ENCODE peak calls at places on chromosomes 16 and 17, in seven cellular contexts. One of them, this sample, is unnamed.

GRCh38 chr16:73071131-73071940 is 23.4 kb upstream of the ZFHX3 start:
- DNase-seq in fibroblast of lung: peak; percentile 49
- DNase-seq in spleen: no peak
- DNase-seq in upper lobe of left lung: peak; percentile 51
- DNase-seq in HCT116: no peak
- DNase-seq in stomach: peak; percentile 59
- DNase-seq in kidney epithelial cell: no peak
- DNase-seq in this sample: no peak

GRCh38 chr16:54647731-54648221 is 282.9 kb upstream of the IRX5 start:
- DNase-seq in kidney epithelial cell: no peak
- DNase-seq in upper lobe of left lung: no peak
- DNase-seq in spleen: no peak
- DNase-seq in fibroblast of lung: no peak
- DNase-seq in stomach: no peak
- DNase-seq in HCT116: no peak
- DNase-seq in this sample: no peak

GRCh38 chr17:40122944-40123810 is 1.4 kb downstream of the MSL1 start:
- DNase-seq in fibroblast of lung: peak; percentile 45
- DNase-seq in kidney epithelial cell: no peak
- DNase-seq in upper lobe of left lung: peak; percentile 46
- DNase-seq in HCT116: no peak
- DNase-seq in spleen: peak; percentile 90
- DNase-seq in stomach: no peak
- DNase-seq in this sample: no peak

GRCh38 chr17:76145231-76146052 is 4.4 kb upstream of the FOXJ1 start:
- DNase-seq in upper lobe of left lung: no peak
- DNase-seq in spleen: peak; percentile 90
- DNase-seq in stomach: no peak
- DNase-seq in kidney epithelial cell: no peak
- DNase-seq in HCT116: no peak
- DNase-seq in fibroblast of lung: no peak
- DNase-seq in this sample: no peak

GRCh38 chr17:27340990-27341595 is 47.2 kb downstream of the WSB1 start:
- DNase-seq in HCT116: no peak
- DNase-seq in upper lobe of left lung: no peak
- DNase-seq in stomach: no peak
- DNase-seq in kidney epithelial cell: no peak
- DNase-seq in spleen: no peak
- DNase-seq in fibroblast of lung: no peak
- DNase-seq in this sample: no peak

GRCh38 chr17:81049973-81050551 is 15.1 kb downstream of the BAIAP2 start:
- DNase-seq in spleen: no peak
- DNase-seq in stomach: peak; percentile 89
- DNase-seq in upper lobe of left lung: peak; percentile 87
- DNase-seq in fibroblast of lung: no peak
- DNase-seq in kidney epithelial cell: peak; percentile 86
- DNase-seq in HCT116: peak; percentile 91
- DNase-seq in this sample: no peak

GRCh38 chr16:80997139-80997798 is 9.4 kb downstream of the CMC2 start:
- DNase-seq in upper lobe of left lung: no peak
- DNase-seq in fibroblast of lung: peak; percentile 12
- DNase-seq in spleen: no peak
- DNase-seq in stomach: no peak
- DNase-seq in HCT116: no peak
- DNase-seq in kidney epithelial cell: no peak
- DNase-seq in this sample: no peak

GRCh38 chr16:82439678-82440293 is 187.0 kb upstream of the CDH13 start:
- DNase-seq in fibroblast of lung: no peak
- DNase-seq in stomach: no peak
- DNase-seq in spleen: no peak
- DNase-seq in kidney epithelial cell: no peak
- DNase-seq in HCT116: peak; percentile 12
- DNase-seq in upper lobe of left lung: no peak
- DNase-seq in this sample: no peak

GRCh38 chr17:42846594-42847280 is 2.4 kb downstream of the AOC2 start:
- DNase-seq in kidney epithelial cell: no peak
- DNase-seq in HCT116: no peak
- DNase-seq in upper lobe of left lung: peak; percentile 50
- DNase-seq in fibroblast of lung: peak; percentile 57
- DNase-seq in stomach: no peak
- DNase-seq in spleen: peak; percentile 50
- DNase-seq in this sample: no peak

GRCh38 chr17:72572604-72573491 is 452.0 kb downstream of the SOX9 start:
- DNase-seq in kidney epithelial cell: no peak
- DNase-seq in upper lobe of left lung: no peak
- DNase-seq in stomach: no peak
- DNase-seq in HCT116: no peak
- DNase-seq in fibroblast of lung: peak; percentile 19
- DNase-seq in spleen: no peak
- DNase-seq in this sample: no peak

GRCh38 chr16:57150682-57151330 is 35.0 kb downstream of the PSME3IP1 start:
- DNase-seq in spleen: peak; percentile 41
- DNase-seq in stomach: peak; percentile 18
- DNase-seq in kidney epithelial cell: no peak
- DNase-seq in HCT116: no peak
- DNase-seq in fibroblast of lung: no peak
- DNase-seq in upper lobe of left lung: no peak
- DNase-seq in this sample: no peak

GRCh38 chr17:67868176-67868575 is 42.9 kb downstream of the BPTF start:
- DNase-seq in kidney epithelial cell: no peak
- DNase-seq in upper lobe of left lung: no peak
- DNase-seq in spleen: no peak
- DNase-seq in stomach: no peak
- DNase-seq in HCT116: no peak
- DNase-seq in fibroblast of lung: no peak
- DNase-seq in this sample: no peak

GRCh38 chr16:11258553-11259287 is 2.7 kb upstream of the SOCS1 start:
- DNase-seq in upper lobe of left lung: peak; percentile 73
- DNase-seq in HCT116: no peak
- DNase-seq in kidney epithelial cell: no peak
- DNase-seq in fibroblast of lung: peak; percentile 33
- DNase-seq in stomach: peak; percentile 83
- DNase-seq in spleen: peak; percentile 83
- DNase-seq in this sample: peak; percentile 10

GRCh38 chr17:41787021-41787418 is 509 bp upstream of the JUP start:
- DNase-seq in kidney epithelial cell: no peak
- DNase-seq in spleen: no peak
- DNase-seq in stomach: no peak
- DNase-seq in HCT116: no peak
- DNase-seq in upper lobe of left lung: no peak
- DNase-seq in fibroblast of lung: no peak
- DNase-seq in this sample: no peak

DNA sequence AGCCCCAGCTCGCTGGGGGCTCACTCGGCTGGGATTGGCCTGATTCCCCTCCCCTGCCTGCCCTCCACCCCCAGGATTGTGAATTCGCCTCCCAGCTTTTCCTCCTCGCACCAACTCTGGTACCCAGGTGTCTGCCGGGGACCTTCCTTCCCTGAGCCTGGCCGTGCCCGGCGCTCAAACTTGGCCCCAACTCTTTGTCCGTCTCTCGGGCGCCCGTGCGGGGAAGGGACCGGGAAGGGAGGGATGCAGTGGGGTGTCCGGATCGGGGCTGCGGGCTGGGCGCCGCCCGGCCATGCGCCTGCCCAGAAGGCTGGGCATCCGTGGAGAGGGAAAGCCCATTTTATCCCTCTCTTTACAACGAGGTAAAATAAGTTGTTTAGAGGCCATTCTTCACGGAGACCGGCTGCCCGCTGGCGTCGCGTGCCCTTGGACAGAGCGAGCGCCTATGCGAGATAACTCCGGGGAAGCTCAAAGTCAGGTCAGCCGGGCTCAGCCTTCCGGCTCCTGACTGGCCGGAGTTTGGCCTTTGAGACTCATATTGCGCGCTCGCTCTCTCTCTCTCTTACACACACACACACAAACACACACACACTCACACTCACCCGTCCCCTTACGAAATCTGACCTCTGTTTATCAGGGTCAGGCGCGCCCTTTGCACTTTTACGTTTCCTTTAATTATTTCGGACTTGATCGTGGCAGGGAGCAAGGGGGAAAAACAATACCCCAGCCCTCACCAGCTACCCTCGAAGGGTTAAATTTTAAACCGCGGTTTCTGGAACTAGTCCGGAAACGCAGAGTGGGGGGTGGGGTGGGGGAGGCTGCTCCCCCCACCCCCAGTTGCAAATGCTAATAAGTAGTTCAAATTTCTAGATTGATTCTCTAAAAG is 798 bp upstream of the MAF start:
- DNase-seq in stomach: peak; percentile 72
- DNase-seq in fibroblast of lung: peak; percentile 54
- DNase-seq in spleen: peak; percentile 85
- DNase-seq in upper lobe of left lung: peak; percentile 64
- DNase-seq in kidney epithelial cell: no peak
- DNase-seq in HCT116: no peak
- DNase-seq in this sample: no peak
- H3K4me3 ChIP-seq in stomach: peak overlapping the region; percentile 81
- H3K4me3 ChIP-seq in fibroblast of lung: peak overlapping the region; percentile 73
- H3K4me3 ChIP-seq in spleen: peak overlapping the region; percentile 72
- H3K4me3 ChIP-seq in upper lobe of left lung: peak overlapping the region; percentile 74
- H3K4me3 ChIP-seq in kidney epithelial cell: peak overlapping the region; percentile 80
- H3K4me3 ChIP-seq in HCT116: no peak overlapping the region
- H3K4me3 ChIP-seq in this sample: peak overlapping the region; percentile 54

GRCh38 chr16:70298988-70299938 is at the start of gene DDX19B:
- DNase-seq in kidney epithelial cell: no peak
- DNase-seq in fibroblast of lung: peak; percentile 71
- DNase-seq in upper lobe of left lung: peak; percentile 85
- DNase-seq in HCT116: peak; percentile 40
- DNase-seq in stomach: peak; percentile 83
- DNase-seq in spleen: peak; percentile 95
- DNase-seq in this sample: no peak
- TF ChIP-seq CTCF in kidney epithelial cell: no peak
- TF ChIP-seq CTCF in fibroblast of lung: no peak
- TF ChIP-seq CTCF in upper lobe of left lung: peak; percentile 37
- TF ChIP-seq CTCF in HCT116: no peak
- TF ChIP-seq CTCF in stomach: peak; percentile 6
- TF ChIP-seq CTCF in spleen: no peak
- TF ChIP-seq CTCF in this sample: no peak

GRCh38 chr16:21973945-21974344 is 20.8 kb downstream of the UQCRC2 start:
- DNase-seq in upper lobe of left lung: no peak
- DNase-seq in kidney epithelial cell: no peak
- DNase-seq in spleen: no peak
- DNase-seq in HCT116: no peak
- DNase-seq in fibroblast of lung: no peak
- DNase-seq in stomach: no peak
- DNase-seq in this sample: no peak
- H3K4me3 ChIP-seq in upper lobe of left lung: no peak overlapping the region
- H3K4me3 ChIP-seq in kidney epithelial cell: no peak overlapping the region
- H3K4me3 ChIP-seq in spleen: no peak overlapping the region
- H3K4me3 ChIP-seq in HCT116: no peak overlapping the region
- H3K4me3 ChIP-seq in fibroblast of lung: no peak overlapping the region
- H3K4me3 ChIP-seq in stomach: no peak overlapping the region
- H3K4me3 ChIP-seq in this sample: no peak overlapping the region

GRCh38 chr16:1428511-1428910 is 2.4 kb upstream of the PERCC1 start:
- DNase-seq in kidney epithelial cell: no peak
- DNase-seq in fibroblast of lung: no peak
- DNase-seq in upper lobe of left lung: no peak
- DNase-seq in HCT116: no peak
- DNase-seq in stomach: no peak
- DNase-seq in spleen: peak; percentile 91
- DNase-seq in this sample: no peak
- TF ChIP-seq CTCF in kidney epithelial cell: no peak
- TF ChIP-seq CTCF in fibroblast of lung: peak; percentile 23
- TF ChIP-seq CTCF in upper lobe of left lung: peak; percentile 40
- TF ChIP-seq CTCF in HCT116: peak; percentile 58
- TF ChIP-seq CTCF in stomach: no peak
- TF ChIP-seq CTCF in spleen: peak; percentile 50
- TF ChIP-seq CTCF in this sample: no peak

GRCh38 chr17:45409659-45410076 is 23.0 kb downstream of the ARHGAP27 start:
- DNase-seq in HCT116: no peak
- DNase-seq in fibroblast of lung: no peak
- DNase-seq in stomach: no peak
- DNase-seq in kidney epithelial cell: no peak
- DNase-seq in spleen: peak; percentile 83
- DNase-seq in upper lobe of left lung: no peak
- DNase-seq in this sample: no peak
- H3K4me3 ChIP-seq in HCT116: no peak overlapping the region
- H3K4me3 ChIP-seq in fibroblast of lung: no peak overlapping the region
- H3K4me3 ChIP-seq in stomach: peak overlapping the region; percentile 23
- H3K4me3 ChIP-seq in kidney epithelial cell: no peak overlapping the region
- H3K4me3 ChIP-seq in spleen: peak overlapping the region; percentile 72
- H3K4me3 ChIP-seq in upper lobe of left lung: peak overlapping the region; percentile 59
- H3K4me3 ChIP-seq in this sample: no peak overlapping the region

DNA sequence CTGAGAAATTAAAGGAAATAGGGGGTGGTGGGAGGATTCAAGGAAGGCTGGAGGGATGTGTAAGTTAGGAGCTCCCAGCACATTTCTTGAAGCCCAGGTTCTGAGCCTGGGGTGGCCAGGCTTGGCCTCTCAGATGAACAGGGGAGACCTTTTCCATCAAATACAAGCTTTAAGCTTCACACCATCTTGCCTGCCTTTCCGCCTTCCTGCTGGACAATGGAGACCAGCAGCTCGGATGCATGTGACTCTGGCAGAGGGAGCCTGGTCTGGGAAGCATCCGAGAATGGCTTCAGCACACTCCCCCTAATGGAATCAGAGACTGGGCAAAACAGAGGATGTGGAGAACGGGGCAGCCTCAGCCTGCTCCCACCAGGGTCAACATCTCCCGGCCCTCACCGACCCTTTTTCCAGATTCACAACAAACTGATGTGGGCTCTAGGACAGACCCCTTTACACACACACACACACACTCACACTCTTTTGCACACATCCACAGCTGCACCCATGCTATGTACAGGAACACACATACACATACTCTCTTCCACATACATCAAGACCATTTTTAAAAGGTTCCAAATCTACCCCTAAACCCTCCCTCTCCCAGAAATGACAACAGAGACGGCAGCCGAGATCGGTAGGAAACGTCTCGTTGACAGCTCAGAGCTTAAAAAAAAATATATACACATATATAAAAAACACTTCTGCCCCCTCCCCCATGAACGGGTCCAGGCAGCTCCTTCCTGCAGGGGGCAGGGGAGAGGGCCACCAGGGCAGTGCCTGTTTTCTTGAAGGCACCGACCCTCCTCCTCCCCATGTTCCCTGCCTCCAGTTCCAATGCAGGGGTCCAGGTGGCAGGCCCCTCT is 6.5 kb upstream of the ATXN7L3 start:
- DNase-seq in fibroblast of lung: no peak
- DNase-seq in kidney epithelial cell: no peak
- DNase-seq in stomach: no peak
- DNase-seq in HCT116: no peak
- DNase-seq in upper lobe of left lung: no peak
- DNase-seq in spleen: no peak
- DNase-seq in this sample: no peak
- TF ChIP-seq CTCF in fibroblast of lung: peak; percentile 22
- TF ChIP-seq CTCF in kidney epithelial cell: peak; percentile 20
- TF ChIP-seq CTCF in stomach: no peak
- TF ChIP-seq CTCF in HCT116: peak; percentile 22
- TF ChIP-seq CTCF in upper lobe of left lung: no peak
- TF ChIP-seq CTCF in spleen: no peak
- TF ChIP-seq CTCF in this sample: peak; percentile 10

DNA sequence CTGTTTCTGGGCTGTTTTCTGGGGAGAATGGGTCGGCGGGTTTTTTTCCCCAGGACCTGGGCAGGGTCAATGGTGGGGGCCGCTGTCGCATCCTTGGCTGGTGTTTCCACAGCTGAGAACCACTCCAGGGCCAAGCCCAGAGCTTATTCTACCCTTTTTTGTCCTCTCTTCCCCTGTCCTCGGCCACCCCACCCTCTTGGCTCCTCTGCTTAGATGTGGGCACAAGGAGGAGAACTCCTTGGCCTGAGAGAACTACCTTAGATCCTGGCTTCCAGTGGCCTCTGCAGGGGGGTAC is 4.0 kb downstream of the NOD2 start:
- DNase-seq in stomach: no peak
- DNase-seq in HCT116: no peak
- DNase-seq in fibroblast of lung: no peak
- DNase-seq in spleen: no peak
- DNase-seq in upper lobe of left lung: peak; percentile 21
- DNase-seq in kidney epithelial cell: no peak
- DNase-seq in this sample: no peak
- H3K4me3 ChIP-seq in stomach: peak overlapping the region; percentile 38
- H3K4me3 ChIP-seq in HCT116: no peak overlapping the region
- H3K4me3 ChIP-seq in fibroblast of lung: no peak overlapping the region
- H3K4me3 ChIP-seq in spleen: no peak overlapping the region
- H3K4me3 ChIP-seq in upper lobe of left lung: peak overlapping the region; percentile 54
- H3K4me3 ChIP-seq in kidney epithelial cell: no peak overlapping the region
- H3K4me3 ChIP-seq in this sample: no peak overlapping the region

This sample was measured in LNCaP clone FGC.